ENCODE peak calls at places on chromosomes 13 and 19, in eight cellular contexts. R is A549, V is ovary, L is stomach, J is body of pancreas, M is uterus, Z is Peyer's patch, U is adrenal gland. N is an unnamed sample.

GRCh38 chr19:45404557-45405434 is at the start of gene PPP1R13L:
- DNase-seq in Z (peak; percentile 93), J (peak; percentile 96), L (peak; percentile 92), R (peak; percentile 96), M (peak; percentile 75), U (peak; percentile 91), V (peak; percentile 52), N (peak; percentile 97)

GRCh38 chr19:43362179-43362578 is 8.7 kb downstream of the CD177 start:
- DNase-seq in Z (no peak), M (no peak), L (no peak), J (no peak), R (no peak), V (no peak), U (no peak), N (no peak)

GRCh38 chr13:27273658-27274425 is 3.2 kb downstream of the RASL11A start:
- DNase-seq in Z (no peak), U (peak; percentile 50), V (no peak), J (no peak), L (no peak), R (no peak), M (no peak), N (no peak)

GRCh38 chr19:4319067-4319718 is 14.8 kb downstream of the FSD1 start:
- DNase-seq in L (no peak), M (no peak), Z (no peak), J (no peak), U (no peak), R (no peak), V (no peak), N (no peak)

GRCh38 chr19:49939721-49940481 is 10.6 kb upstream of the NUP62 start:
- DNase-seq in L (no peak), R (peak; percentile 31), Z (no peak), U (no peak), J (no peak), V (no peak), M (no peak), N (no peak)

GRCh38 chr13:31970237-31970930 is 61.2 kb upstream of the FRY start:
- DNase-seq in R (no peak), Z (no peak), J (no peak), U (no peak), M (no peak), V (no peak), L (no peak), N (no peak)

GRCh38 chr13:24892844-24893243 is 128.9 kb downstream of the RNF17 start:
- DNase-seq in J (no peak), R (no peak), Z (no peak), L (no peak), M (no peak), U (no peak), V (no peak), N (no peak)

GRCh38 chr19:37991841-37992248 is 84.8 kb downstream of the SIPA1L3 start:
- DNase-seq in J (no peak), M (no peak), R (no peak), Z (no peak), U (no peak), V (no peak), L (no peak), N (no peak)

GRCh38 chr13:36193151-36193855 is 21.1 kb downstream of the SOHLH2 start:
- DNase-seq in L (no peak), R (no peak), Z (no peak), J (no peak), V (no peak), U (no peak), M (no peak), N (no peak)

GRCh38 chr19:51079486-51080110 is 3.1 kb downstream of the KLK14 start:
- DNase-seq in V (no peak), Z (no peak), J (peak; percentile 90), U (no peak), L (peak; percentile 72), R (no peak), M (no peak), N (no peak)

GRCh38 chr19:6402834-6403608 is 10.1 kb upstream of the GTF2F1 start:
- DNase-seq in Z (peak; percentile 86), J (peak; percentile 39), U (peak; percentile 88), R (no peak), L (no peak), M (no peak), V (no peak), N (no peak)

GRCh38 chr13:92826197-92826596 is 400.4 kb upstream of the GPC6 start:
- DNase-seq in R (no peak), J (peak; percentile 55), U (no peak), V (no peak), Z (no peak), M (no peak), L (no peak), N (no peak)

GRCh38 chr13:83940742-83941141 is 58.5 kb upstream of the SLITRK1 start:
- DNase-seq in L (no peak), J (no peak), M (no peak), V (no peak), R (no peak), Z (no peak), U (no peak), N (no peak)

GRCh38 chr19:7832781-7833180 is 2.8 kb downstream of the EVI5L start:
- DNase-seq in R (no peak), V (no peak), U (no peak), L (no peak), J (no peak), M (no peak), Z (no peak), N (no peak)

GRCh38 chr13:103803349-103803748 is 737.1 kb upstream of the SLC10A2 start:
- DNase-seq in J (no peak), L (no peak), R (no peak), Z (no peak), M (no peak), U (no peak), V (no peak), N (no peak)

GRCh38 chr13:99158846-99159245 is 41.8 kb upstream of the UBAC2 start:
- DNase-seq in U (peak; percentile 43), Z (no peak), R (no peak), M (no peak), V (no peak), L (no peak), J (no peak), N (no peak)

GRCh38 chr19:32406161-32407003 is 812 bp downstream of the DPY19L3 start:
- DNase-seq in M (no peak), R (no peak), U (no peak), V (no peak), J (peak; percentile 76), L (no peak), Z (no peak), N (peak; percentile 43)

GRCh38 chr19:5049561-5049960 is 80.6 kb downstream of the KDM4B start:
- DNase-seq in J (no peak), R (no peak), U (peak; percentile 72), M (no peak), V (no peak), L (no peak), Z (no peak), N (no peak)

GRCh38 chr13:29937836-29938235 is 87.4 kb upstream of the UBL3 start:
- DNase-seq in V (no peak), R (no peak), Z (no peak), U (no peak), M (no peak), J (no peak), L (no peak), N (no peak)

GRCh38 chr19:814108-815078 is 7.4 kb downstream of the PLPPR3 start:
- DNase-seq in M (no peak), J (no peak), L (no peak), U (no peak), R (no peak), V (no peak), Z (no peak), N (no peak)

GRCh38 chr19:41882568-41883462 is at the start of gene ARHGEF1:
- DNase-seq in U (no peak), R (no peak), J (peak; percentile 57), M (peak; percentile 51), L (peak; percentile 62), Z (peak; percentile 71), V (peak; percentile 49), N (no peak)
- TF ChIP-seq POLR2A in U (peak; percentile 26), R (peak; percentile 58), J (peak; percentile 52), M (peak; percentile 35), L (no peak), Z (peak; percentile 20), V (no peak), N (peak; percentile 14)

GRCh38 chr19:18434411-18435184 is 3.3 kb downstream of the ISYNA1 start:
- DNase-seq in M (no peak), V (peak; percentile 55), Z (no peak), U (peak; percentile 74), J (no peak), L (no peak), R (no peak), N (no peak)
- TF ChIP-seq POLR2A in M (no peak), V (no peak), Z (no peak), U (no peak), J (no peak), L (no peak), R (no peak), N (no peak)

GRCh38 chr13:44601596-44601995 is 25.5 kb upstream of the TSC22D1 start:
- DNase-seq in J (no peak), V (no peak), U (no peak), Z (no peak), R (no peak), M (no peak), L (no peak), N (no peak)

GRCh38 chr13:44605711-44606110 is 29.6 kb upstream of the TSC22D1 start:
- DNase-seq in R (no peak), L (no peak), U (no peak), V (no peak), J (no peak), M (no peak), Z (no peak), N (no peak)

GRCh38 chr13:44609137-44609536 is 33.0 kb upstream of the TSC22D1 start:
- DNase-seq in M (no peak), Z (no peak), L (no peak), R (no peak), J (no peak), U (no peak), V (no peak), N (no peak)

GRCh38 chr13:44605275-44605674 is 29.1 kb upstream of the TSC22D1 start:
- DNase-seq in R (no peak), Z (no peak), J (no peak), U (no peak), M (no peak), V (no peak), L (no peak), N (no peak)
- TF ChIP-seq POLR2A in R (no peak), Z (no peak), J (no peak), U (no peak), M (no peak), V (no peak), L (no peak), N (no peak)

DNA sequence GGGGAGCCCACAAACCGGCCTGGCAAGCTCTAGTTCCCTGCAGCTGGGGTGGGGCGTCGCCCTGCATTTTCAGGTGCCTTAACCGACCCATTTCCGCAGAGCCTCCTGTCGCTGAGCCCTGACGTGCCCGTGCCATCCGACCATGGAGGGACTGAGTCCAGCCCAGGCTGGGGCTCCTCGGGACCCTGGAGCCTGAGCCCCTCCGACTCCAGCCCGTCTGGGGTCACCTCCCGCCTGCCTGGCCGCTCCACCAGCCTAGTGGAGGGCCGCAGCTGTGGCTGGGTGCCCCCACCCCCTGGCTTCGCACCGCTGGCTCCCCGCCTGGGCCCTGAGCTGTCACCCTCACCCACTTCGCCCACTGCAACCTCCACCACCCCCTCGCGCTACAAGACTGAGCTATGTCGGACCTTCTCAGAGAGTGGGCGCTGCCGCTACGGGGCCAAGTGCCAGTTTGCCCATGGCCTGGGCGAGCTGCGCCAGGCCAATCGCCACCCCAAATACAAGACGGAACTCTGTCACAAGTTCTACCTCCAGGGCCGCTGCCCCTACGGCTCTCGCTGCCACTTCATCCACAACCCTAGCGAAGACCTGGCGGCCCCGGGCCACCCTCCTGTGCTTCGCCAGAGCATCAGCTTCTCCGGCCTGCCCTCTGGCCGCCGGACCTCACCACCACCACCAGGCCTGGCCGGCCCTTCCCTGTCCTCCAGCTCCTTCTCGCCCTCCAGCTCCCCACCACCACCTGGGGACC is 1.2 kb downstream of the ZFP36 start:
- DNase-seq in M (peak; percentile 64), U (no peak), L (peak; percentile 76), R (peak; percentile 60), J (peak; percentile 72), V (peak; percentile 43), Z (peak; percentile 83), N (peak; percentile 71)
- TF ChIP-seq POLR2A in M (no peak), U (peak; percentile 44), L (no peak), R (no peak), J (peak; percentile 27), V (peak; percentile 36), Z (peak; percentile 47), N (no peak)